ENCODE peak calls at places on chromosomes 13 and 19, in nine cellular contexts. P, V, L, G, Z, X, K, M and A are unnamed samples.

GRCh38 chr19:54145541-54146158 is 8.1 kb downstream of the CNOT3 start:
- DNase-seq in P (no peak), V (no peak), L (no peak), G (no peak), Z (no peak), X (no peak), K (no peak), M (no peak), A (no peak)

GRCh38 chr19:39417463-39418181 is 5.2 kb downstream of the PLEKHG2 start:
- DNase-seq in P (no peak), V (no peak), L (peak), G (no peak), Z (no peak), X (no peak), K (no peak), M (no peak), A (no peak)

GRCh38 chr13:29081036-29081435 is 260.9 kb downstream of the MTUS2 start:
- DNase-seq in P (no peak), V (peak), L (no peak), G (no peak), Z (no peak), X (no peak), K (no peak), M (peak), A (peak)

GRCh38 chr19:35609881-35610353 is 2.6 kb upstream of the HAUS5 start:
- DNase-seq in P (peak), V (peak), L (no peak), G (no peak), Z (no peak), X (no peak), K (no peak), M (peak), A (no peak)

GRCh38 chr19:44702551-44703176 is 3.7 kb downstream of the CEACAM16 start:
- DNase-seq in P (no peak), V (no peak), L (no peak), G (no peak), Z (no peak), X (no peak), K (no peak), M (no peak), A (no peak)

GRCh38 chr13:48775285-48775684 is 121.6 kb downstream of the CYSLTR2 start:
- DNase-seq in P (no peak), V (no peak), L (no peak), G (no peak), Z (no peak), X (no peak), K (no peak), M (no peak), A (peak)

GRCh38 chr19:31014668-31015067 is 334.6 kb downstream of the TSHZ3 start:
- DNase-seq in P (no peak), V (no peak), L (no peak), G (no peak), Z (no peak), X (no peak), K (no peak), M (no peak), A (no peak)

GRCh38 chr13:113552786-113553540 is 31.6 kb upstream of the TFDP1 start:
- DNase-seq in P (no peak), V (peak), L (peak), G (no peak), Z (no peak), X (no peak), K (no peak), M (no peak), A (no peak)

GRCh38 chr13:114097893-114098688 is 34.3 kb downstream of the RASA3 start:
- DNase-seq in P (no peak), V (no peak), L (peak), G (no peak), Z (no peak), X (peak), K (no peak), M (no peak), A (no peak)

GRCh38 chr13:42041684-42042035 is 6.8 kb upstream of the DGKH start:
- DNase-seq in P (no peak), V (no peak), L (peak), G (peak), Z (peak), X (peak), K (no peak), M (no peak), A (peak)

GRCh38 chr13:101390461-101390860 is 25.8 kb downstream of the NALCN start:
- DNase-seq in P (no peak), V (no peak), L (no peak), G (peak), Z (no peak), X (no peak), K (no peak), M (no peak), A (peak)

GRCh38 chr19:34962945-34963530 is 991 bp downstream of the ZNF792 start:
- DNase-seq in P (peak), V (no peak), L (no peak), G (no peak), Z (no peak), X (no peak), K (no peak), M (no peak), A (no peak)

GRCh38 chr13:27920677-27921420 is 1.0 kb downstream of the PDX1 start:
- DNase-seq in P (peak), V (no peak), L (no peak), G (peak), Z (peak), X (no peak), K (no peak), M (no peak), A (peak)

GRCh38 chr19:54312011-54312410 is 955 bp downstream of the LILRA5 start:
- DNase-seq in P (no peak), V (no peak), L (no peak), G (no peak), Z (no peak), X (no peak), K (no peak), M (no peak), A (no peak)

GRCh38 chr19:46722004-46722380 is 5.1 kb upstream of the PRKD2 start:
- DNase-seq in P (no peak), V (no peak), L (no peak), G (no peak), Z (no peak), X (peak), K (no peak), M (no peak), A (no peak)

GRCh38 chr13:110641055-110642015 is 26.0 kb downstream of the NAXD start:
- DNase-seq in P (no peak), V (no peak), L (no peak), G (no peak), Z (peak), X (peak), K (no peak), M (no peak), A (no peak)

GRCh38 chr19:2552859-2553258 is 76.9 kb downstream of the GADD45B start:
- DNase-seq in P (peak), V (peak), L (no peak), G (no peak), Z (no peak), X (peak), K (no peak), M (peak), A (no peak)

GRCh38 chr19:35267818-35268545 is 780 bp upstream of the USF2 start:
- DNase-seq in P (peak), V (peak), L (peak), G (peak), Z (peak), X (peak), K (peak), M (no peak), A (peak)

GRCh38 chr13:33740134-33740538 is 77.8 kb upstream of the RFC3 start:
- DNase-seq in P (no peak), V (no peak), L (no peak), G (peak), Z (no peak), X (no peak), K (no peak), M (no peak), A (peak)

GRCh38 chr13:24865158-24865557 is 101.2 kb downstream of the RNF17 start:
- DNase-seq in P (no peak), V (peak), L (no peak), G (peak), Z (no peak), X (no peak), K (no peak), M (no peak), A (peak)

GRCh38 chr19:41548954-41549688 is 26.8 kb upstream of the CEACAM21 start:
- DNase-seq in P (peak), V (peak), L (no peak), G (no peak), Z (no peak), X (no peak), K (peak), M (no peak), A (no peak)

GRCh38 chr19:20478936-20479335 is 86.6 kb downstream of the ZNF737 start:
- DNase-seq in P (no peak), V (no peak), L (no peak), G (no peak), Z (no peak), X (no peak), K (no peak), M (no peak), A (no peak)

GRCh38 chr13:28534801-28535200 is 39.9 kb upstream of the FLT1 start:
- DNase-seq in P (no peak), V (no peak), L (no peak), G (no peak), Z (no peak), X (no peak), K (no peak), M (no peak), A (no peak)

GRCh38 chr19:15722956-15723355 is 4.9 kb upstream of the OR10H2 start:
- DNase-seq in P (peak), V (no peak), L (no peak), G (no peak), Z (no peak), X (no peak), K (no peak), M (no peak), A (no peak)

GRCh38 chr19:5935473-5936307 is 21.6 kb downstream of the CAPS start:
- DNase-seq in P (no peak), V (no peak), L (no peak), G (no peak), Z (no peak), X (no peak), K (no peak), M (no peak), A (no peak)

GRCh38 chr13:46735425-46735824 is 61.5 kb downstream of the ESD start:
- DNase-seq in P (no peak), V (no peak), L (no peak), G (no peak), Z (no peak), X (no peak), K (no peak), M (no peak), A (no peak)

GRCh38 chr19:43643326-43643725 is 3.7 kb upstream of the CADM4 start:
- DNase-seq in P (no peak), V (no peak), L (no peak), G (peak), Z (no peak), X (no peak), K (no peak), M (no peak), A (no peak)

GRCh38 chr19:14400913-14401312 is 18.2 kb downstream of the DDX39A start:
- DNase-seq in P (no peak), V (no peak), L (no peak), G (no peak), Z (peak), X (no peak), K (no peak), M (no peak), A (no peak)

GRCh38 chr13:105847532-105848295 is 687.7 kb downstream of the EFNB2 start:
- DNase-seq in P (no peak), V (no peak), L (no peak), G (no peak), Z (peak), X (no peak), K (no peak), M (no peak), A (peak)

GRCh38 chr13:78326608-78327007 is 276.7 kb downstream of the POU4F1 start:
- DNase-seq in P (no peak), V (peak), L (no peak), G (no peak), Z (peak), X (no peak), K (no peak), M (no peak), A (no peak)

GRCh38 chr13:65966991-65967451 is 1263.1 kb downstream of the PCDH9 start:
- DNase-seq in P (no peak), V (peak), L (no peak), G (peak), Z (no peak), X (no peak), K (no peak), M (no peak), A (peak)

GRCh38 chr19:3335431-3336350 is 30.7 kb upstream of the NFIC start:
- DNase-seq in P (no peak), V (no peak), L (peak), G (peak), Z (no peak), X (peak), K (no peak), M (no peak), A (peak)

GRCh38 chr13:73754727-73755292 is 379.4 kb downstream of the KLF12 start:
- DNase-seq in P (no peak), V (peak), L (no peak), G (peak), Z (peak), X (no peak), K (no peak), M (no peak), A (peak)

GRCh38 chr19:897442-898039 is 4.3 kb downstream of the RNU6-9 start:
- DNase-seq in P (no peak), V (no peak), L (no peak), G (no peak), Z (no peak), X (no peak), K (no peak), M (no peak), A (no peak)

GRCh38 chr13:45242070-45242469 is 41.2 kb upstream of the KCTD4 start:
- DNase-seq in P (no peak), V (no peak), L (no peak), G (peak), Z (peak), X (no peak), K (no peak), M (no peak), A (peak)

GRCh38 chr13:34555988-34556387 is 386.1 kb upstream of the NBEA start:
- DNase-seq in P (no peak), V (no peak), L (no peak), G (no peak), Z (no peak), X (no peak), K (no peak), M (no peak), A (peak)

GRCh38 chr13:91719033-91719432 is 320.6 kb downstream of the GPC5 start:
- DNase-seq in P (no peak), V (no peak), L (no peak), G (no peak), Z (peak), X (no peak), K (no peak), M (no peak), A (no peak)